ENCODE peak calls at places on chromosomes 4 and X, in nine cellular contexts. One of them, this sample, is unnamed.

GRCh38 chr4:149823770-149824221 is 8.2 kb upstream of the IQCM start:
- DNase-seq in progenitor cell of endocrine pancreas: no peak
- DNase-seq in glutamatergic neuron: no peak
- DNase-seq in transverse colon: no peak
- DNase-seq in A673: peak
- DNase-seq in ovary: no peak
- DNase-seq in fibroblast of lung: peak
- DNase-seq in heart right ventricle: no peak
- DNase-seq in PC-3: peak
- DNase-seq in this sample: peak

GRCh38 chrX:11423362-11423818 is 130.2 kb downstream of the AMELX start:
- DNase-seq in progenitor cell of endocrine pancreas: no peak
- DNase-seq in glutamatergic neuron: no peak
- DNase-seq in transverse colon: peak
- DNase-seq in A673: no peak
- DNase-seq in ovary: no peak
- DNase-seq in fibroblast of lung: peak
- DNase-seq in heart right ventricle: peak
- DNase-seq in PC-3: peak
- DNase-seq in this sample: peak

GRCh38 chr4:151517896-151518295 is 108.9 kb downstream of the FHIP1A start:
- DNase-seq in progenitor cell of endocrine pancreas: no peak
- DNase-seq in glutamatergic neuron: no peak
- DNase-seq in transverse colon: no peak
- DNase-seq in A673: no peak
- DNase-seq in ovary: no peak
- DNase-seq in fibroblast of lung: no peak
- DNase-seq in heart right ventricle: no peak
- DNase-seq in PC-3: no peak
- DNase-seq in this sample: no peak

GRCh38 chrX:154967603-154968002 is 54.9 kb downstream of the F8 start:
- DNase-seq in progenitor cell of endocrine pancreas: no peak
- DNase-seq in glutamatergic neuron: no peak
- DNase-seq in transverse colon: no peak
- DNase-seq in A673: no peak
- DNase-seq in ovary: no peak
- DNase-seq in fibroblast of lung: peak
- DNase-seq in heart right ventricle: no peak
- DNase-seq in PC-3: peak
- DNase-seq in this sample: no peak

GRCh38 chrX:38799995-38800394 is 1.3 kb upstream of the MID1IP1 start:
- DNase-seq in progenitor cell of endocrine pancreas: no peak
- DNase-seq in glutamatergic neuron: no peak
- DNase-seq in transverse colon: no peak
- DNase-seq in A673: no peak
- DNase-seq in ovary: no peak
- DNase-seq in fibroblast of lung: no peak
- DNase-seq in heart right ventricle: peak
- DNase-seq in PC-3: no peak
- DNase-seq in this sample: no peak

GRCh38 chr4:139416073-139416673 is 37.7 kb upstream of the RAB33B start:
- DNase-seq in progenitor cell of endocrine pancreas: no peak
- DNase-seq in glutamatergic neuron: no peak
- DNase-seq in transverse colon: no peak
- DNase-seq in A673: peak
- DNase-seq in ovary: no peak
- DNase-seq in fibroblast of lung: peak
- DNase-seq in heart right ventricle: no peak
- DNase-seq in PC-3: peak
- DNase-seq in this sample: peak

GRCh38 chr4:143372093-143372915 is 35.6 kb downstream of the GAB1 start:
- DNase-seq in progenitor cell of endocrine pancreas: no peak
- DNase-seq in glutamatergic neuron: no peak
- DNase-seq in transverse colon: no peak
- DNase-seq in A673: no peak
- DNase-seq in ovary: no peak
- DNase-seq in fibroblast of lung: no peak
- DNase-seq in heart right ventricle: no peak
- DNase-seq in PC-3: no peak
- DNase-seq in this sample: no peak

GRCh38 chr4:123661080-123661737 is 264.6 kb downstream of the SPRY1 start:
- DNase-seq in progenitor cell of endocrine pancreas: no peak
- DNase-seq in glutamatergic neuron: no peak
- DNase-seq in transverse colon: no peak
- DNase-seq in A673: peak
- DNase-seq in ovary: no peak
- DNase-seq in fibroblast of lung: peak
- DNase-seq in heart right ventricle: no peak
- DNase-seq in PC-3: peak
- DNase-seq in this sample: no peak

GRCh38 chr4:8168832-8169598 is 10.4 kb upstream of the ABLIM2 start:
- DNase-seq in progenitor cell of endocrine pancreas: no peak
- DNase-seq in glutamatergic neuron: no peak
- DNase-seq in transverse colon: no peak
- DNase-seq in A673: no peak
- DNase-seq in ovary: no peak
- DNase-seq in fibroblast of lung: no peak
- DNase-seq in heart right ventricle: no peak
- DNase-seq in PC-3: no peak
- DNase-seq in this sample: no peak

GRCh38 chrX:150017868-150018267 is 79.6 kb upstream of the EOLA2 start:
- DNase-seq in progenitor cell of endocrine pancreas: no peak
- DNase-seq in glutamatergic neuron: no peak
- DNase-seq in transverse colon: no peak
- DNase-seq in A673: no peak
- DNase-seq in ovary: no peak
- DNase-seq in fibroblast of lung: no peak
- DNase-seq in heart right ventricle: no peak
- DNase-seq in PC-3: no peak
- DNase-seq in this sample: no peak

GRCh38 chr4:3489451-3489962 is 26.4 kb downstream of the DOK7 start:
- DNase-seq in progenitor cell of endocrine pancreas: no peak
- DNase-seq in glutamatergic neuron: peak
- DNase-seq in transverse colon: no peak
- DNase-seq in A673: peak
- DNase-seq in ovary: no peak
- DNase-seq in fibroblast of lung: no peak
- DNase-seq in heart right ventricle: no peak
- DNase-seq in PC-3: no peak
- DNase-seq in this sample: no peak

GRCh38 chr4:121380448-121381147 is at the start of gene QRFPR:
- DNase-seq in progenitor cell of endocrine pancreas: peak
- DNase-seq in glutamatergic neuron: peak
- DNase-seq in transverse colon: no peak
- DNase-seq in A673: peak
- DNase-seq in ovary: no peak
- DNase-seq in fibroblast of lung: peak
- DNase-seq in heart right ventricle: peak
- DNase-seq in PC-3: no peak
- DNase-seq in this sample: no peak

GRCh38 chr4:154720123-154720522 is 23.7 kb upstream of the LRAT start:
- DNase-seq in progenitor cell of endocrine pancreas: no peak
- DNase-seq in glutamatergic neuron: no peak
- DNase-seq in transverse colon: no peak
- DNase-seq in A673: no peak
- DNase-seq in ovary: no peak
- DNase-seq in fibroblast of lung: no peak
- DNase-seq in heart right ventricle: no peak
- DNase-seq in PC-3: peak
- DNase-seq in this sample: no peak

GRCh38 chr4:138567696-138568095 is 325.5 kb upstream of the SLC7A11 start:
- DNase-seq in progenitor cell of endocrine pancreas: no peak
- DNase-seq in glutamatergic neuron: no peak
- DNase-seq in transverse colon: no peak
- DNase-seq in A673: no peak
- DNase-seq in ovary: no peak
- DNase-seq in fibroblast of lung: peak
- DNase-seq in heart right ventricle: no peak
- DNase-seq in PC-3: no peak
- DNase-seq in this sample: no peak

GRCh38 chrX:545488-545887 is 85.1 kb upstream of the SHOX start:
- DNase-seq in progenitor cell of endocrine pancreas: no peak
- DNase-seq in glutamatergic neuron: peak
- DNase-seq in transverse colon: no peak
- DNase-seq in A673: no peak
- DNase-seq in ovary: no peak
- DNase-seq in fibroblast of lung: no peak
- DNase-seq in heart right ventricle: no peak
- DNase-seq in PC-3: no peak
- DNase-seq in this sample: no peak

GRCh38 chr4:41287005-41287404 is 30.3 kb downstream of the UCHL1 start:
- DNase-seq in progenitor cell of endocrine pancreas: no peak
- DNase-seq in glutamatergic neuron: no peak
- DNase-seq in transverse colon: no peak
- DNase-seq in A673: no peak
- DNase-seq in ovary: no peak
- DNase-seq in fibroblast of lung: peak
- DNase-seq in heart right ventricle: no peak
- DNase-seq in PC-3: peak
- DNase-seq in this sample: peak
- TF ChIP-seq CTCF in progenitor cell of endocrine pancreas: no peak
- TF ChIP-seq CTCF in glutamatergic neuron: no peak
- TF ChIP-seq CTCF in transverse colon: no peak
- TF ChIP-seq CTCF in A673: no peak
- TF ChIP-seq CTCF in ovary: no peak
- TF ChIP-seq CTCF in fibroblast of lung: no peak
- TF ChIP-seq CTCF in heart right ventricle: no peak
- TF ChIP-seq CTCF in PC-3: no peak
- TF ChIP-seq CTCF in this sample: no peak

DNA sequence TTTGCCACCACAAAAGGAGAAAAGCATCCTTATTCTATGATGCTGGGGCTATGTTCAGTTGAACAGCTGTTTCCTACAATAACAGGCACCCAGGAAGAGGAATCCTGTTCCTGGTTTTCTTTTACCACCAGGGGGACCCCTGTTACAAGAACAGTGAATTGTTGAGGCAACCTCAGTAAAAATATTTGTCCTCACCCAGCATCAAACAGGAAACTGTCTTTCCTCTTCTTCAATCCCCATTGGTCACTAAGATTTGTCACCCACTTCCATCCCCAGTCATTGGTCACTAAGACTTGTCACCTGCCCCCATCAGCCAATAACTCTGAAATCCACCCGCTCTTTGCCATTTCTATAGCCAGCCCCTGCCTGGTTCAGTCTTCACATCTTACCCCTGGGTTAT is 143.5 kb upstream of the GALNT7 start:
- DNase-seq in progenitor cell of endocrine pancreas: peak
- DNase-seq in glutamatergic neuron: peak
- DNase-seq in transverse colon: peak
- DNase-seq in A673: peak
- DNase-seq in ovary: peak
- DNase-seq in fibroblast of lung: peak
- DNase-seq in heart right ventricle: peak
- DNase-seq in PC-3: peak
- DNase-seq in this sample: peak
- TF ChIP-seq CTCF in progenitor cell of endocrine pancreas: peak
- TF ChIP-seq CTCF in glutamatergic neuron: peak
- TF ChIP-seq CTCF in transverse colon: peak
- TF ChIP-seq CTCF in A673: peak
- TF ChIP-seq CTCF in ovary: peak
- TF ChIP-seq CTCF in fibroblast of lung: peak
- TF ChIP-seq CTCF in heart right ventricle: peak
- TF ChIP-seq CTCF in PC-3: peak
- TF ChIP-seq CTCF in this sample: peak

DNA sequence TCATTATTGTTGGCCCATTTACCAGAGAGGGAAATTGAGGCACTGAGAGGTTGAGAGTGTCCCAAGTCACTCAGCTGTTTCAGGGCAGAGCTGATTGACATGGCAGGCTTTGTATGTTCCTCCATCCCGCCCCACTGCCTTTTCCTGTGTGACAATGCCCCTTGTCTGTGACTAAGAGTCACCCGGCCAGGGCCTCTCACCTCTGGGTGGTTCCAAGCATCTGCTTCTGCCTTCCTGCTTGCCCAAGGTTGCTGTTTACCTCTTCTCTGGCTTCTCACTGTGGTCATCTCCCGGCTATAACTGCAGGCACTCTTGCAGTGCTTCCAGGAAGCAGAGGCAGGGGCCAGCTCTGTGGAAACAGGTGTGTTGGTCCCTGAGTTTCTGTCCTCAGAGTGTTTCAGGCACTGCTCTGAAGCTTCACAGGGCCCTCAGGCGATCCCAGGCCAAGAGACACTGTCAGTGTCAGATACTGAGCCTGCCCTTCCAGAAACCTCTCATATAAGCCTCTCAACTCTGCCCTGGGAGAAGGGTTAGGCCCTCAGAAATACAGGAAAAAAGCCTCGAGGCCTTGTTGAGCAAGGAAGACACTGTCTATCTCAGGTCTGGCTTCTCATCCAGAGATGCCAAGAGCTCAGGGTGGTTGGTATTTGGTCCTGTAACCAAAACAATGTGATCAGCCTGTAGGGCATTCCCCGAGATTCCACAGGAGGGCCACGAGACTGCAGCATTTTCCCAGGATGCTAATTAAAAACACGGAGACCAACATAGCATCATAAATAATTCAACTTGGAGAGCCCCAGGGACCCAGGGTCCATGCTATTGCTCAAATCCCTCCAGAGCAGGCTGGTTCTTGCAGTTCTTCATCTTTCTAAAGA is 42.0 kb upstream of the PROM1 start:
- DNase-seq in progenitor cell of endocrine pancreas: no peak
- DNase-seq in glutamatergic neuron: no peak
- DNase-seq in transverse colon: no peak
- DNase-seq in A673: peak
- DNase-seq in ovary: no peak
- DNase-seq in fibroblast of lung: no peak
- DNase-seq in heart right ventricle: no peak
- DNase-seq in PC-3: no peak
- DNase-seq in this sample: no peak
- TF ChIP-seq CTCF in progenitor cell of endocrine pancreas: no peak
- TF ChIP-seq CTCF in glutamatergic neuron: no peak
- TF ChIP-seq CTCF in transverse colon: no peak
- TF ChIP-seq CTCF in A673: peak
- TF ChIP-seq CTCF in ovary: no peak
- TF ChIP-seq CTCF in fibroblast of lung: no peak
- TF ChIP-seq CTCF in heart right ventricle: no peak
- TF ChIP-seq CTCF in PC-3: no peak
- TF ChIP-seq CTCF in this sample: no peak

GRCh38 chrX:15055146-15055930 is 182.1 kb downstream of the MOSPD2 start:
- DNase-seq in progenitor cell of endocrine pancreas: no peak
- DNase-seq in glutamatergic neuron: no peak
- DNase-seq in transverse colon: no peak
- DNase-seq in A673: no peak
- DNase-seq in ovary: no peak
- DNase-seq in fibroblast of lung: peak
- DNase-seq in heart right ventricle: no peak
- DNase-seq in PC-3: peak
- DNase-seq in this sample: no peak

GRCh38 chrX:15056044-15056443 is 182.8 kb downstream of the MOSPD2 start:
- DNase-seq in progenitor cell of endocrine pancreas: no peak
- DNase-seq in glutamatergic neuron: no peak
- DNase-seq in transverse colon: no peak
- DNase-seq in A673: no peak
- DNase-seq in ovary: no peak
- DNase-seq in fibroblast of lung: no peak
- DNase-seq in heart right ventricle: no peak
- DNase-seq in PC-3: peak
- DNase-seq in this sample: no peak

DNA sequence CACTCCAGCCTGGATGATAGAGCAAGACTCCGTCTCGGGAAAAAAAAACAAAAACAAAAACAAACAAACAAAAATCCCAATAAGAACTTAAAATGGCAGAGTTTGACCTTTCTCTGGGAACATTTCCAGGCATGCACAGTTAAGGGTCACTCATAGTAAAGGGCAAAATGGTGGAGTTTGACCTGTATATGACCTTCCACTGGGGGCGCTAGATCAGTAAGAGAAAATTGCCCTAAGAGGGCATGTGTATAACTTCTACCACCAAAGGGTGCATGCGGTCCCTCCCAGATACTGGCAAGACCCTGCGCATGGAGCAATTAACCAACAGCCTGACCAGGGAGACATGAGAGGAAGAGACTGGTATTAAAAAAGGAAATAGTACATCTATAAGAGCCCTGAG is 177.2 kb downstream of the MOSPD2 start:
- DNase-seq in progenitor cell of endocrine pancreas: no peak
- DNase-seq in glutamatergic neuron: no peak
- DNase-seq in transverse colon: no peak
- DNase-seq in A673: no peak
- DNase-seq in ovary: no peak
- DNase-seq in fibroblast of lung: no peak
- DNase-seq in heart right ventricle: no peak
- DNase-seq in PC-3: no peak
- DNase-seq in this sample: no peak
- TF ChIP-seq CTCF in progenitor cell of endocrine pancreas: no peak
- TF ChIP-seq CTCF in glutamatergic neuron: no peak
- TF ChIP-seq CTCF in transverse colon: no peak
- TF ChIP-seq CTCF in A673: peak
- TF ChIP-seq CTCF in ovary: no peak
- TF ChIP-seq CTCF in fibroblast of lung: no peak
- TF ChIP-seq CTCF in heart right ventricle: no peak
- TF ChIP-seq CTCF in PC-3: peak
- TF ChIP-seq CTCF in this sample: no peak